ENCODE peak calls at places on chromosomes 13 and 19, in seven cellular contexts. Y is mammary epithelial cell, W is nephron progenitor cell, E is upper lobe of right lung, U is GM12865, Z is right atrium auricular region, I is foreskin keratinocyte. O is an unnamed sample.

GRCh38 chr19:18427080-18427751 is 8.0 kb downstream of the SSBP4 start:
- DNase-seq in Z (no peak), Y (no peak), I (no peak), E (no peak), U (no peak), W (no peak), O (no peak)

GRCh38 chr19:7919681-7920519 is at the start of gene SNAPC2:
- DNase-seq in W (peak; percentile 98), Y (peak; percentile 90), I (peak; percentile 81), E (peak; percentile 99), Z (peak; percentile 96), U (peak; percentile 97), O (peak; percentile 93)

GRCh38 chr19:35790981-35791813 is 15.8 kb downstream of the ARHGAP33 start:
- DNase-seq in I (no peak), Y (no peak), U (peak; percentile 41), Z (no peak), E (peak; percentile 58), W (peak; percentile 30), O (no peak)

GRCh38 chr19:49403404-49404187 is 15.5 kb downstream of the KASH5 start:
- DNase-seq in U (peak; percentile 55), W (peak; percentile 50), Y (no peak), E (no peak), Z (no peak), I (no peak), O (no peak)

GRCh38 chr19:31730270-31730669 is 381.0 kb upstream of the TSHZ3 start:
- DNase-seq in U (no peak), E (no peak), Y (no peak), I (no peak), W (no peak), Z (no peak), O (no peak)

GRCh38 chr13:51134763-51135365 is 23.8 kb upstream of the C13orf42 start:
- DNase-seq in Y (no peak), U (no peak), Z (no peak), E (no peak), W (no peak), I (no peak), O (no peak)

GRCh38 chr13:78323848-78324247 is 279.5 kb downstream of the POU4F1 start:
- DNase-seq in W (no peak), U (no peak), Y (peak; percentile 12), Z (no peak), I (peak; percentile 45), E (no peak), O (no peak)

GRCh38 chr13:19586904-19587634 is 25.7 kb upstream of the TPTE2 start:
- DNase-seq in I (no peak), E (peak; percentile 68), U (peak; percentile 96), W (no peak), Z (no peak), Y (no peak), O (peak; percentile 72)

GRCh38 chr19:31233288-31233687 is 115.9 kb downstream of the TSHZ3 start:
- DNase-seq in Z (no peak), U (no peak), E (no peak), I (no peak), W (no peak), Y (no peak), O (no peak)

GRCh38 chr19:35142531-35143230 is 374 bp upstream of the FXYD7 start:
- DNase-seq in E (peak; percentile 80), U (peak; percentile 62), Y (no peak), I (no peak), W (peak; percentile 81), Z (no peak), O (peak; percentile 81)

GRCh38 chr19:41939861-41940442 is 11.7 kb upstream of the ERFL start:
- DNase-seq in Z (no peak), E (peak; percentile 75), Y (no peak), W (peak; percentile 82), U (peak; percentile 73), I (no peak), O (peak; percentile 88)

GRCh38 chr13:30923423-30923822 is 9.0 kb upstream of the TEX26 start:
- DNase-seq in W (no peak), U (no peak), E (no peak), Z (no peak), Y (peak; percentile 10), I (no peak), O (no peak)

GRCh38 chr19:50658438-50659317 is 9.4 kb downstream of the C19orf81 start:
- DNase-seq in Z (no peak), E (peak; percentile 93), W (peak; percentile 96), I (no peak), U (no peak), Y (peak; percentile 35), O (peak; percentile 74)
- TF ChIP-seq CTCF in Z (no peak), E (no peak), W (no peak), I (no peak), U (no peak), Y (no peak), O (no peak)

GRCh38 chr13:80157261-80157942 is 183.5 kb downstream of the SPRY2 start:
- DNase-seq in I (no peak), Z (no peak), Y (peak; percentile 12), E (no peak), W (no peak), U (no peak), O (no peak)
- TF ChIP-seq CTCF in I (no peak), Z (no peak), Y (no peak), E (no peak), W (no peak), U (no peak), O (no peak)

DNA sequence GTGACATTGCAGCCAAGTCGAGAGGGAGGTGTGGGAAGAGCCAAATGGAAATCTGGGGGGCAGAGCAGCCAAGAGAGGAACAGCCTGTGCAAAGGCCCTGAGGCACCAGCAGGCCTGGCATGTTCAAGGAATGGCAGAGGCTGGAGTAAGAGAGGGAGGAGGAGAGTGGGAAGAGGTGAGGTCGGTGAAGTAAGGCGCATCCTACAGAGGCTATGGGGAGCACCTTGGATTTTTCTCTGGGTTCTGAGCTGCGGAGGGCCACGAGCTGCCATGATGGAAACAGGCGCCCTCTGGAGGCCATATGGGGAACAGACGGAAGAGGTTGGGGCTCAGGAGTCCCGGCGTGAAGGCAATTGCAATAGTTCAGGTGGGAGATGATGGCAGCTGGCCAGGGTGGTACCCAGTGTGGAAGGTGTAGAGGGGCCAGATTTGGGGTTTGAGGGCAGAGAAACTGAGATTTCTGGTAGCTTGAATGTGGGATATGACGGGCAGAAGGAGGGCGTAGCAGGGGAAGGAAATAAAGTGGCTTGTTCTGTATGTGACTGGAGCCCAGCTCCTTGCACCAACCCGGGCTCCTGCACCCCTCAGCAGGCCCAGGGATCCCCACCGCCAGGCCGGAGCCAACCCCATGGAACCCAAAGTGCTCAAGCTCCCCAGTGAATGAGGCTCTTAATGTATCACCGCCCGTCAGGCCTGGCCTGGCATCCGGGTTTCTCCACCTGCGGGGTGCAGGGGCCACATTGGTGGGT is 20.5 kb upstream of the STRN4 start:
- DNase-seq in U (peak; percentile 60), I (no peak), Y (no peak), Z (no peak), W (peak; percentile 53), E (no peak), O (peak; percentile 78)
- TF ChIP-seq CTCF in U (peak; percentile 77), I (peak; percentile 71), Y (peak; percentile 65), Z (peak; percentile 62), W (peak; percentile 55), E (peak; percentile 78), O (peak; percentile 70)

GRCh38 chr19:9848060-9848459 is 12.9 kb downstream of the PIN1 start:
- DNase-seq in I (no peak), Y (no peak), Z (no peak), E (no peak), W (peak; percentile 65), U (no peak), O (peak; percentile 69)
- TF ChIP-seq CTCF in I (peak; percentile 60), Y (peak; percentile 58), Z (no peak), E (peak; percentile 33), W (peak; percentile 61), U (peak; percentile 31), O (peak; percentile 36)

GRCh38 chr13:93233997-93234416 is 7.4 kb downstream of the GPC6 start:
- DNase-seq in U (peak; percentile 56), Y (no peak), W (no peak), I (no peak), Z (no peak), E (no peak), O (no peak)
- TF ChIP-seq CTCF in U (no peak), Y (peak; percentile 26), W (no peak), I (peak; percentile 33), Z (no peak), E (no peak), O (no peak)

GRCh38 chr13:52664269-52664668 is 11.6 kb downstream of the SUGT1 start:
- DNase-seq in Z (no peak), E (no peak), W (no peak), I (no peak), Y (no peak), U (no peak), O (no peak)

GRCh38 chr13:52670726-52671125 is 18.1 kb downstream of the SUGT1 start:
- DNase-seq in E (no peak), I (no peak), U (no peak), W (no peak), Y (no peak), Z (no peak), O (no peak)

GRCh38 chr13:52665325-52665724 is 12.7 kb downstream of the SUGT1 start:
- DNase-seq in E (no peak), I (no peak), Y (peak; percentile 37), W (no peak), U (peak; percentile 22), Z (no peak), O (peak; percentile 25)

GRCh38 chr13:52669677-52670076 is 17.0 kb downstream of the SUGT1 start:
- DNase-seq in U (no peak), E (no peak), W (no peak), Y (no peak), I (no peak), Z (no peak), O (no peak)
- TF ChIP-seq CTCF in U (no peak), E (no peak), W (no peak), Y (no peak), I (peak; percentile 12), Z (no peak), O (no peak)

O was measured in GM13976.